ENCODE peak calls at places on chromosomes 13 and 19, in six cellular contexts. B, Z, L, O, D and E are unnamed samples.

GRCh38 chr19:50330365-50331078 is 1.3 kb upstream of the KCNC3 start:
- DNase-seq in B (peak; percentile 80), Z (no peak), L (peak; percentile 84), O (peak; percentile 78), D (no peak), E (no peak)

GRCh38 chr13:112880976-112881540 is 88.0 kb upstream of the MCF2L start:
- DNase-seq in B (no peak), Z (no peak), L (no peak), O (no peak), D (no peak), E (no peak)

GRCh38 chr19:54298357-54299125 is 14.4 kb downstream of the LILRA5 start:
- DNase-seq in B (no peak), Z (no peak), L (no peak), O (no peak), D (no peak), E (no peak)

GRCh38 chr13:106133025-106133424 is 402.4 kb downstream of the EFNB2 start:
- DNase-seq in B (no peak), Z (peak; percentile 51), L (no peak), O (no peak), D (peak; percentile 82), E (peak; percentile 87)

GRCh38 chr13:40401911-40402776 is 264.3 kb downstream of the FOXO1 start:
- DNase-seq in B (peak; percentile 96), Z (peak; percentile 96), L (peak; percentile 94), O (peak; percentile 85), D (peak; percentile 98), E (peak; percentile 100)

GRCh38 chr19:35247526-35248309 is 1.1 kb upstream of the LSR start:
- DNase-seq in B (peak; percentile 94), Z (no peak), L (peak; percentile 51), O (peak; percentile 93), D (no peak), E (no peak)

GRCh38 chr19:46866407-46867132 is 5.8 kb downstream of the ARHGAP35 start:
- DNase-seq in B (no peak), Z (peak; percentile 40), L (no peak), O (no peak), D (no peak), E (no peak)

GRCh38 chr19:10817291-10818038 is 18.5 kb downstream of the TMED1 start:
- DNase-seq in B (peak; percentile 51), Z (peak; percentile 96), L (no peak), O (peak; percentile 33), D (peak; percentile 83), E (peak; percentile 99)

GRCh38 chr19:55227241-55228014 is 1.1 kb downstream of the TMEM86B start:
- DNase-seq in B (no peak), Z (no peak), L (no peak), O (no peak), D (no peak), E (no peak)

GRCh38 chr13:36685912-36686311 is 12.1 kb downstream of the SERTM1 start:
- DNase-seq in B (no peak), Z (peak; percentile 78), L (no peak), O (no peak), D (peak; percentile 71), E (peak; percentile 70)

GRCh38 chr13:38879278-38879677 is 111.4 kb downstream of the STOML3 start:
- DNase-seq in B (no peak), Z (no peak), L (no peak), O (no peak), D (peak; percentile 1), E (no peak)

GRCh38 chr19:28554321-28555091 is 658.4 kb downstream of the UQCRFS1 start:
- DNase-seq in B (no peak), Z (no peak), L (no peak), O (no peak), D (no peak), E (no peak)

GRCh38 chr19:28560786-28561185 is 652.2 kb downstream of the UQCRFS1 start:
- DNase-seq in B (no peak), Z (no peak), L (no peak), O (no peak), D (no peak), E (no peak)

GRCh38 chr19:28555317-28555716 is 657.6 kb downstream of the UQCRFS1 start:
- DNase-seq in B (no peak), Z (no peak), L (no peak), O (no peak), D (no peak), E (no peak)

GRCh38 chr19:28556371-28556770 is 656.6 kb downstream of the UQCRFS1 start:
- DNase-seq in B (no peak), Z (no peak), L (no peak), O (no peak), D (no peak), E (no peak)

DNA sequence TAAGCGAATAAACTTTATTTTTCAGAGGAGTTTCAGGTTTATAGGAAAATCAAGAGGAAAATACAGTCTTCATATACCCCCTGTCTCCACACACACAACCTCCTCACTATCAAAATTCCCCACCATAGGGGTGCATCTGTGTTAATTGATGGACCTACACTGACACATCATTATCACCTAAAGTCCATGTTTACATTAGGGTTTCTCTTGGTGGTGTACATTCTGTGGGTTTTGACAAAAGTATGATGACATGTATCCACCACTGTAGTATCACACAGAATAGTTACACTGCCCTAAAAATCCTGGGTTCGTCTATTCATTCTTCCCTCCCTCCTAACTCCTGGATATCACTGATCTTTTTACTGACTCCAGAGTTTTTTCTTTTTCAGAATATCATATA is 654.2 kb downstream of the UQCRFS1 start:
- DNase-seq in B (no peak), Z (no peak), L (no peak), O (no peak), D (no peak), E (no peak)
- H3K4me3 ChIP-seq in B (no peak overlapping the region), Z (no peak overlapping the region), L (no peak overlapping the region), O (no peak overlapping the region), D (no peak overlapping the region), E (no peak overlapping the region)

GRCh38 chr19:33247441-33247819 is 21.8 kb upstream of the SLC7A10 start:
- DNase-seq in B (no peak), Z (no peak), L (no peak), O (no peak), D (no peak), E (no peak)

GRCh38 chr19:33249740-33250366 is 24.2 kb upstream of the SLC7A10 start:
- DNase-seq in B (no peak), Z (no peak), L (no peak), O (no peak), D (no peak), E (no peak)

GRCh38 chr19:33248954-33249613 is 23.4 kb upstream of the SLC7A10 start:
- DNase-seq in B (no peak), Z (no peak), L (no peak), O (peak; percentile 30), D (no peak), E (no peak)

GRCh38 chr19:33248104-33248503 is 22.5 kb upstream of the SLC7A10 start:
- DNase-seq in B (no peak), Z (no peak), L (no peak), O (no peak), D (no peak), E (no peak)

DNA sequence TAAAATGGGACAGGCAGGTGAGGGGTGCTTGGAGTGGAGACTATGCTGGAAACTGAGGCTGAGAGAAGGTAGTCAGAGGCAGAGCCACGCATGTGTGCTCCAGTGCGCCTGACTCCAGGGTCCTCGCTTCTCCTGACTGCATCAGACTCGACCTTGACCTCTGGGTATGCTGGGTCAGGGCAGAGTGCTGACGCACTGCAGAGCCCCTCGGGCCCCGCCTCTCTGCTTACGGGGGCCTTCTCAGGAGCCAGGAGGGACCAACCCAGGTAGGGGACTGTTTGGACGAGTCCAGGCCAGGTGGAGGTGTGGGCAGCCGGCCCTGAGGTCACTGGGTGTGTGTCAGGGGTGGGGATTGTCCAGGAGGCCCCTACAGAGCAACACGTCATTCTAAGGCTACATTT is 22.9 kb upstream of the SLC7A10 start:
- DNase-seq in B (no peak), Z (no peak), L (no peak), O (no peak), D (no peak), E (no peak)
- TF ChIP-seq CTCF in B (no peak), Z (no peak), L (no peak), O (no peak), D (no peak), E (no peak)

GRCh38 chr13:31427151-31427867 is 227.5 kb downstream of the B3GLCT start:
- DNase-seq in B (no peak), Z (no peak), L (no peak), O (no peak), D (no peak), E (no peak)
- H3K4me3 ChIP-seq in B (no peak overlapping the region), Z (no peak overlapping the region), L (no peak overlapping the region), O (no peak overlapping the region), D (no peak overlapping the region), E (no peak overlapping the region)

GRCh38 chr19:5393088-5393487 is 52.5 kb upstream of the PTPRS start:
- DNase-seq in B (no peak), Z (no peak), L (no peak), O (no peak), D (no peak), E (no peak)

GRCh38 chr19:5386841-5387240 is 46.2 kb upstream of the PTPRS start:
- DNase-seq in B (no peak), Z (no peak), L (no peak), O (no peak), D (no peak), E (no peak)

GRCh38 chr19:5392476-5392875 is 51.9 kb upstream of the PTPRS start:
- DNase-seq in B (no peak), Z (no peak), L (no peak), O (no peak), D (no peak), E (no peak)

GRCh38 chr19:5387472-5387871 is 46.9 kb upstream of the PTPRS start:
- DNase-seq in B (no peak), Z (no peak), L (no peak), O (no peak), D (no peak), E (no peak)

GRCh38 chr19:5389353-5389752 is 48.7 kb upstream of the PTPRS start:
- DNase-seq in B (no peak), Z (no peak), L (no peak), O (no peak), D (no peak), E (no peak)
- TF ChIP-seq CTCF in B (no peak), Z (no peak), L (no peak), O (no peak), D (no peak), E (no peak)